ENCODE peak calls at places on chromosomes 1 and 21, in seven cellular contexts. W is nucleus accumbens; F is mesenteric fat pad; A is stimulated activated CD4-positive, alpha-beta T cell treated with anti-CD3 and anti-CD28 coated beads, TNF-alpha, amount 100 ng/mL, for 24 hours; N is EH; R is A549; C is heart right ventricle. G is an unnamed sample.

GRCh38 chr1:98827041-98827440 is 165.5 kb downstream of the SNX7 start:
- DNase-seq in W (no peak), F (no peak), A (no peak), N (no peak), R (no peak), C (no peak), G (no peak)

GRCh38 chr1:15455522-15455921 is 1.0 kb upstream of the CELA2A start:
- DNase-seq in W (no peak), F (no peak), A (no peak), N (peak), R (no peak), C (no peak), G (no peak)

GRCh38 chr1:81617308-81618027 is 183.3 kb upstream of the ADGRL2 start:
- DNase-seq in W (no peak), F (no peak), A (no peak), N (no peak), R (no peak), C (no peak), G (no peak)

GRCh38 chr1:241081473-241081872 is 275.5 kb downstream of the RGS7 start:
- DNase-seq in W (no peak), F (no peak), A (no peak), N (peak), R (no peak), C (no peak), G (peak)

GRCh38 chr1:18861082-18861481 is 1.6 kb upstream of the TAS1R2 start:
- DNase-seq in W (no peak), F (no peak), A (no peak), N (no peak), R (no peak), C (no peak), G (no peak)

GRCh38 chr1:61110587-61110986 is 28.2 kb downstream of the NFIA start:
- DNase-seq in W (no peak), F (no peak), A (no peak), N (no peak), R (no peak), C (no peak), G (no peak)

GRCh38 chr1:190353538-190354101 is 124.0 kb downstream of the BRINP3 start:
- DNase-seq in W (no peak), F (no peak), A (no peak), N (no peak), R (no peak), C (no peak), G (no peak)

GRCh38 chr1:74731399-74732052 is 1.3 kb downstream of the CRYZ start:
- DNase-seq in W (no peak), F (no peak), A (no peak), N (peak), R (peak), C (no peak), G (no peak)

GRCh38 chr1:117606608-117607261 is 887 bp downstream of the TENT5C start:
- DNase-seq in W (no peak), F (no peak), A (peak), N (peak), R (no peak), C (peak), G (no peak)

GRCh38 chr21:42575111-42575510 is 61.5 kb downstream of the SLC37A1 start:
- DNase-seq in W (no peak), F (peak), A (no peak), N (no peak), R (no peak), C (no peak), G (no peak)

GRCh38 chr1:151715726-151716404 is 738 bp downstream of the CELF3 start:
- DNase-seq in W (no peak), F (no peak), A (no peak), N (no peak), R (no peak), C (no peak), G (no peak)

GRCh38 chr1:154608522-154609294 is 722 bp upstream of the ADAR start:
- DNase-seq in W (peak), F (no peak), A (peak), N (peak), R (peak), C (peak), G (no peak)

GRCh38 chr1:218426343-218426657 is 81.2 kb downstream of the TGFB2 start:
- DNase-seq in W (peak), F (no peak), A (no peak), N (no peak), R (peak), C (peak), G (no peak)

GRCh38 chr21:39406065-39406464 is 39.5 kb downstream of the LCA5L start:
- DNase-seq in W (no peak), F (no peak), A (no peak), N (no peak), R (no peak), C (no peak), G (no peak)

GRCh38 chr1:38826262-38826661 is 33.3 kb downstream of the RRAGC start:
- DNase-seq in W (no peak), F (no peak), A (no peak), N (no peak), R (no peak), C (no peak), G (no peak)

GRCh38 chr1:54064244-54064643 is 10.8 kb downstream of the TCEANC2 start:
- DNase-seq in W (no peak), F (no peak), A (no peak), N (peak), R (no peak), C (no peak), G (no peak)

GRCh38 chr1:36652586-36652985 is 169.9 kb upstream of the CSF3R start:
- DNase-seq in W (no peak), F (no peak), A (no peak), N (no peak), R (no peak), C (no peak), G (no peak)

GRCh38 chr1:164794310-164794709 is 235.3 kb downstream of the PBX1 start:
- DNase-seq in W (no peak), F (no peak), A (no peak), N (peak), R (peak), C (no peak), G (peak)

GRCh38 chr1:114458208-114458777 is 52.7 kb downstream of the TRIM33 start:
- DNase-seq in W (no peak), F (no peak), A (no peak), N (peak), R (no peak), C (no peak), G (peak)

GRCh38 chr1:145947551-145947950 is 10.3 kb downstream of the LIX1L start:
- DNase-seq in W (no peak), F (peak), A (no peak), N (no peak), R (no peak), C (no peak), G (no peak)

GRCh38 chr1:71658295-71658694 is 577.5 kb upstream of the ZRANB2 start:
- DNase-seq in W (no peak), F (no peak), A (no peak), N (no peak), R (no peak), C (peak), G (no peak)

GRCh38 chr1:33176362-33176850 is 5.4 kb downstream of the TRIM62 start:
- DNase-seq in W (peak), F (no peak), A (no peak), N (peak), R (no peak), C (no peak), G (no peak)

GRCh38 chr1:153565529-153566374 is at the start of gene S100A2:
- DNase-seq in W (no peak), F (peak), A (peak), N (peak), R (peak), C (no peak), G (no peak)

GRCh38 chr21:36792505-36792967 is 93.6 kb downstream of the SIM2 start:
- DNase-seq in W (no peak), F (no peak), A (no peak), N (peak), R (no peak), C (no peak), G (no peak)

GRCh38 chr1:177945943-177946650 is 23.8 kb downstream of the SEC16B start:
- DNase-seq in W (peak), F (no peak), A (peak), N (peak), R (peak), C (peak), G (no peak)

GRCh38 chr1:3463891-3464648 is 9.6 kb downstream of the ARHGEF16 start:
- DNase-seq in W (no peak), F (no peak), A (no peak), N (no peak), R (no peak), C (no peak), G (no peak)

GRCh38 chr1:94757931-94758330 is 62.2 kb upstream of the SLC44A3 start:
- DNase-seq in W (no peak), F (no peak), A (no peak), N (no peak), R (no peak), C (peak), G (no peak)

GRCh38 chr1:59856725-59857338 is 42.1 kb downstream of the HOOK1 start:
- DNase-seq in W (no peak), F (no peak), A (no peak), N (no peak), R (no peak), C (no peak), G (no peak)

GRCh38 chr1:31523769-31524168 is 52.5 kb upstream of the TINAGL1 start:
- DNase-seq in W (no peak), F (no peak), A (no peak), N (no peak), R (no peak), C (peak), G (no peak)

GRCh38 chr1:44545961-44546360 is 128.3 kb downstream of the TMEM53 start:
- DNase-seq in W (no peak), F (no peak), A (no peak), N (no peak), R (no peak), C (no peak), G (no peak)

GRCh38 chr1:12488666-12489354 is 129.2 kb downstream of the DHRS3 start:
- DNase-seq in W (no peak), F (no peak), A (no peak), N (no peak), R (no peak), C (no peak), G (no peak)

GRCh38 chr1:164589961-164590507 is 31.1 kb downstream of the PBX1 start:
- DNase-seq in W (no peak), F (no peak), A (no peak), N (no peak), R (no peak), C (no peak), G (no peak)

GRCh38 chr1:14441302-14441741 is 157.2 kb upstream of the KAZN start:
- DNase-seq in W (no peak), F (no peak), A (no peak), N (peak), R (no peak), C (no peak), G (peak)

GRCh38 chr1:60345621-60346020 is 272.1 kb upstream of the C1orf87 start:
- DNase-seq in W (no peak), F (no peak), A (no peak), N (peak), R (no peak), C (no peak), G (no peak)

GRCh38 chr21:31731112-31731801 is 661 bp downstream of the SCAF4 start:
- DNase-seq in W (no peak), F (peak), A (peak), N (peak), R (peak), C (peak), G (no peak)

GRCh38 chr1:77126309-77126708 is 92.9 kb downstream of the PIGK start:
- DNase-seq in W (peak), F (no peak), A (no peak), N (peak), R (no peak), C (peak), G (peak)

GRCh38 chr1:41471658-41472057 is 12.8 kb downstream of the EDN2 start:
- DNase-seq in W (no peak), F (no peak), A (no peak), N (no peak), R (no peak), C (no peak), G (no peak)